ENCODE peak calls at places on chromosomes 11 and 22, in four cellular contexts. One of them, this sample, is unnamed.

GRCh38 chr11:27392715-27393114 is 29.7 kb upstream of the CCDC34 start:
- DNase-seq in T-helper 9 cell: no peak
- DNase-seq in NCI-H1092: no peak
- DNase-seq in NCI-H1105 treated with DMSO at 0.1 percent for 48 hours: no peak
- DNase-seq in this sample: no peak

GRCh38 chr11:15783619-15784018 is 572.7 kb downstream of the SOX6 start:
- DNase-seq in T-helper 9 cell: no peak
- DNase-seq in NCI-H1092: no peak
- DNase-seq in NCI-H1105 treated with DMSO at 0.1 percent for 48 hours: no peak
- DNase-seq in this sample: no peak

GRCh38 chr22:49284389-49284788 is 543.3 kb downstream of the BRD1 start:
- DNase-seq in T-helper 9 cell: no peak
- DNase-seq in NCI-H1092: no peak
- DNase-seq in NCI-H1105 treated with DMSO at 0.1 percent for 48 hours: no peak
- DNase-seq in this sample: no peak

GRCh38 chr22:38981659-38982007 is 514 bp upstream of the APOBEC3B start:
- DNase-seq in T-helper 9 cell: no peak
- DNase-seq in NCI-H1092: no peak
- DNase-seq in NCI-H1105 treated with DMSO at 0.1 percent for 48 hours: no peak
- DNase-seq in this sample: no peak

GRCh38 chr11:65129649-65130441 is 4.5 kb downstream of the SYVN1 start:
- DNase-seq in T-helper 9 cell: no peak
- DNase-seq in NCI-H1092: no peak
- DNase-seq in NCI-H1105 treated with DMSO at 0.1 percent for 48 hours: no peak
- DNase-seq in this sample: no peak

GRCh38 chr22:46267431-46268279 is at the start of gene TTC38:
- DNase-seq in T-helper 9 cell: peak; percentile 44
- DNase-seq in NCI-H1092: no peak
- DNase-seq in NCI-H1105 treated with DMSO at 0.1 percent for 48 hours: peak; percentile 6
- DNase-seq in this sample: peak; percentile 82

GRCh38 chr11:66749091-66749490 is 20.1 kb upstream of the SPTBN2 start:
- DNase-seq in T-helper 9 cell: no peak
- DNase-seq in NCI-H1092: peak; percentile 23
- DNase-seq in NCI-H1105 treated with DMSO at 0.1 percent for 48 hours: peak; percentile 38
- DNase-seq in this sample: peak; percentile 86

GRCh38 chr11:40241524-40242037 is 1217.9 kb downstream of the LRRC4C start:
- DNase-seq in T-helper 9 cell: no peak
- DNase-seq in NCI-H1092: no peak
- DNase-seq in NCI-H1105 treated with DMSO at 0.1 percent for 48 hours: no peak
- DNase-seq in this sample: no peak

GRCh38 chr11:6925636-6926207 is 504 bp upstream of the ZNF215 start:
- DNase-seq in T-helper 9 cell: no peak
- DNase-seq in NCI-H1092: no peak
- DNase-seq in NCI-H1105 treated with DMSO at 0.1 percent for 48 hours: no peak
- DNase-seq in this sample: no peak

GRCh38 chr11:127202105-127202504 is 201.5 kb upstream of the KIRREL3 start:
- DNase-seq in T-helper 9 cell: no peak
- DNase-seq in NCI-H1092: no peak
- DNase-seq in NCI-H1105 treated with DMSO at 0.1 percent for 48 hours: no peak
- DNase-seq in this sample: no peak

GRCh38 chr11:34869425-34869824 is 46.8 kb downstream of the APIP start:
- DNase-seq in T-helper 9 cell: no peak
- DNase-seq in NCI-H1092: no peak
- DNase-seq in NCI-H1105 treated with DMSO at 0.1 percent for 48 hours: no peak
- DNase-seq in this sample: no peak

GRCh38 chr22:36236338-36237319 is 2.7 kb downstream of the APOL2 start:
- DNase-seq in T-helper 9 cell: no peak
- DNase-seq in NCI-H1092: no peak
- DNase-seq in NCI-H1105 treated with DMSO at 0.1 percent for 48 hours: no peak
- DNase-seq in this sample: no peak

GRCh38 chr11:45538363-45538762 is 127.1 kb downstream of the CHST1 start:
- DNase-seq in T-helper 9 cell: no peak
- DNase-seq in NCI-H1092: no peak
- DNase-seq in NCI-H1105 treated with DMSO at 0.1 percent for 48 hours: no peak
- DNase-seq in this sample: no peak

GRCh38 chr11:110679323-110679980 is 32.8 kb downstream of the ARHGAP20 start:
- DNase-seq in T-helper 9 cell: no peak
- DNase-seq in NCI-H1092: no peak
- DNase-seq in NCI-H1105 treated with DMSO at 0.1 percent for 48 hours: no peak
- DNase-seq in this sample: no peak

GRCh38 chr11:75341583-75341982 is 9.9 kb downstream of the ARRB1 start:
- DNase-seq in T-helper 9 cell: no peak
- DNase-seq in NCI-H1092: no peak
- DNase-seq in NCI-H1105 treated with DMSO at 0.1 percent for 48 hours: no peak
- DNase-seq in this sample: no peak

GRCh38 chr22:37982938-37983859 is 1.2 kb downstream of the SOX10 start:
- DNase-seq in T-helper 9 cell: no peak
- DNase-seq in NCI-H1092: no peak
- DNase-seq in NCI-H1105 treated with DMSO at 0.1 percent for 48 hours: no peak
- DNase-seq in this sample: peak; percentile 53